ENCODE peak calls at places on chromosomes 3 and 15, in six cellular contexts. Y is colonic mucosa, H is right lobe of liver, W is body of pancreas, V is sigmoid colon, P is tibial artery. F is an unnamed sample.

GRCh38 chr3:141738636-141739363 is 702 bp downstream of the RNF7 start:
- DNase-seq in Y (peak; percentile 81), H (no peak), W (no peak), V (no peak), P (no peak), F (no peak)

GRCh38 chr3:4416961-4417360 is 50.1 kb downstream of the SUMF1 start:
- DNase-seq in Y (no peak), H (no peak), W (no peak), V (no peak), P (peak; percentile 97), F (peak; percentile 43)

GRCh38 chr3:4722103-4722502 is 229.0 kb downstream of the ITPR1 start:
- DNase-seq in Y (peak; percentile 62), H (peak; percentile 73), W (peak; percentile 73), V (no peak), P (no peak), F (no peak)

GRCh38 chr3:188370081-188370830 is 216.3 kb downstream of the LPP start:
- DNase-seq in Y (no peak), H (no peak), W (no peak), V (no peak), P (no peak), F (no peak)

GRCh38 chr3:13565581-13566461 is 16.9 kb downstream of the FBLN2 start:
- DNase-seq in Y (no peak), H (peak; percentile 28), W (no peak), V (no peak), P (no peak), F (no peak)

GRCh38 chr3:150335631-150336030 is 72.5 kb upstream of the TSC22D2 start:
- DNase-seq in Y (no peak), H (no peak), W (no peak), V (no peak), P (no peak), F (no peak)

GRCh38 chr3:65669163-65669875 is 369.4 kb downstream of the MAGI1 start:
- DNase-seq in Y (no peak), H (no peak), W (no peak), V (no peak), P (no peak), F (no peak)

GRCh38 chr3:124688580-124689454 is 41.4 kb upstream of the UMPS start:
- DNase-seq in Y (peak; percentile 87), H (peak; percentile 81), W (peak; percentile 90), V (peak; percentile 83), P (peak; percentile 78), F (peak; percentile 64)

GRCh38 chr3:38368238-38368637 is 21.7 kb downstream of the XYLB start:
- DNase-seq in Y (no peak), H (no peak), W (no peak), V (no peak), P (no peak), F (no peak)

GRCh38 chr3:125470671-125471070 is 49.3 kb downstream of the SNX4 start:
- DNase-seq in Y (no peak), H (no peak), W (no peak), V (no peak), P (no peak), F (no peak)

GRCh38 chr3:96331341-96331740 is 483.1 kb upstream of the EPHA6 start:
- DNase-seq in Y (no peak), H (no peak), W (no peak), V (no peak), P (no peak), F (no peak)

GRCh38 chr3:102142379-102143058 is 292.3 kb upstream of the ZPLD1 start:
- DNase-seq in Y (no peak), H (no peak), W (no peak), V (no peak), P (no peak), F (no peak)

GRCh38 chr15:78842519-78842918 is 30.2 kb upstream of the MORF4L1 start:
- DNase-seq in Y (no peak), H (no peak), W (no peak), V (no peak), P (no peak), F (no peak)

GRCh38 chr3:42176635-42177034 is 85.5 kb downstream of the TRAK1 start:
- DNase-seq in Y (no peak), H (no peak), W (no peak), V (no peak), P (no peak), F (no peak)

GRCh38 chr3:54951405-54951804 is 23.5 kb upstream of the LRTM1 start:
- DNase-seq in Y (peak; percentile 56), H (no peak), W (peak; percentile 37), V (peak; percentile 90), P (peak; percentile 76), F (peak; percentile 73)

GRCh38 chr3:118938183-118938961 is 96.3 kb downstream of the IGSF11 start:
- DNase-seq in Y (no peak), H (no peak), W (no peak), V (no peak), P (no peak), F (no peak)

GRCh38 chr3:14875411-14876175 is 56.8 kb downstream of the FGD5 start:
- DNase-seq in Y (no peak), H (no peak), W (no peak), V (peak; percentile 44), P (peak; percentile 60), F (no peak)

GRCh38 chr3:14461748-14462324 is 59.4 kb downstream of the SLC6A6 start:
- DNase-seq in Y (peak; percentile 56), H (peak; percentile 74), W (peak; percentile 40), V (no peak), P (no peak), F (no peak)

GRCh38 chr3:145170101-145170500 is 990.9 kb downstream of the PLOD2 start:
- DNase-seq in Y (no peak), H (no peak), W (no peak), V (no peak), P (no peak), F (no peak)

GRCh38 chr3:172201136-172201989 is 162.0 kb downstream of the FNDC3B start:
- DNase-seq in Y (peak; percentile 73), H (peak; percentile 74), W (peak; percentile 68), V (peak; percentile 89), P (peak; percentile 85), F (peak; percentile 75)

GRCh38 chr15:77528968-77529319 is 103.8 kb downstream of the LINGO1 start:
- DNase-seq in Y (no peak), H (peak; percentile 25), W (no peak), V (peak; percentile 41), P (peak; percentile 55), F (no peak)

GRCh38 chr15:47184003-47184404 is 533.3 kb upstream of the SEMA6D start:
- DNase-seq in Y (no peak), H (peak; percentile 61), W (peak; percentile 25), V (no peak), P (no peak), F (no peak)

GRCh38 chr3:87318609-87319008 is 42.2 kb upstream of the POU1F1 start:
- DNase-seq in Y (no peak), H (no peak), W (no peak), V (no peak), P (no peak), F (no peak)

GRCh38 chr15:65773386-65774111 is 18.5 kb downstream of the DENND4A start:
- DNase-seq in Y (peak; percentile 47), H (no peak), W (no peak), V (no peak), P (no peak), F (no peak)

GRCh38 chr15:80071652-80072051 is 12.2 kb downstream of the ZFAND6 start:
- DNase-seq in Y (no peak), H (no peak), W (no peak), V (no peak), P (no peak), F (no peak)

GRCh38 chr15:44034933-44035624 is 160.0 kb downstream of the FRMD5 start:
- DNase-seq in Y (no peak), H (no peak), W (no peak), V (no peak), P (no peak), F (no peak)

GRCh38 chr3:165211749-165212148 is 15.6 kb upstream of the SLITRK3 start:
- DNase-seq in Y (no peak), H (peak; percentile 70), W (no peak), V (no peak), P (no peak), F (no peak)

GRCh38 chr15:74427607-74428441 is 5.9 kb downstream of the SEMA7A start:
- DNase-seq in Y (no peak), H (no peak), W (no peak), V (no peak), P (no peak), F (no peak)

GRCh38 chr15:74426404-74427281 is 7.1 kb downstream of the SEMA7A start:
- DNase-seq in Y (no peak), H (no peak), W (no peak), V (no peak), P (no peak), F (no peak)

GRCh38 chr15:74424901-74425528 is 8.7 kb downstream of the SEMA7A start:
- DNase-seq in Y (no peak), H (no peak), W (no peak), V (no peak), P (no peak), F (no peak)

GRCh38 chr15:74423443-74424257 is 10.1 kb downstream of the SEMA7A start:
- DNase-seq in Y (no peak), H (no peak), W (no peak), V (no peak), P (no peak), F (no peak)

GRCh38 chr15:74425634-74426033 is 8.1 kb downstream of the SEMA7A start:
- DNase-seq in Y (no peak), H (no peak), W (no peak), V (no peak), P (no peak), F (no peak)
- H3K4me1 ChIP-seq in Y (no peaks in the 10 kb centered on the region), H (no peaks in the 10 kb centered on the region), W (no peaks in the 10 kb centered on the region), V (no peaks in the 10 kb centered on the region), P (no peaks in the 10 kb centered on the region), F (peaks cover 18% of the 10 kb centered on the region)

GRCh38 chr3:28615071-28615470 is 266.4 kb upstream of the AZI2 start:
- DNase-seq in Y (no peak), H (no peak), W (no peak), V (no peak), P (no peak), F (no peak)
- TF ChIP-seq CTCF in Y (no peak), H (no peak), W (no peak), V (no peak), P (no peak), F (no peak)

GRCh38 chr15:98859149-98859548 is 148.4 kb downstream of the PGPEP1L start:
- DNase-seq in Y (no peak), H (no peak), W (no peak), V (no peak), P (no peak), F (no peak)
- H3K4me1 ChIP-seq in Y (peaks cover 4% of the 10 kb centered on the region), H (no peaks in the 10 kb centered on the region), W (peaks cover 57% of the 10 kb centered on the region), V (peaks cover 81% of the 10 kb centered on the region), P (peaks cover 71% of the 10 kb centered on the region), F (no peaks in the 10 kb centered on the region)

GRCh38 chr3:45655906-45656305 is 33.3 kb upstream of the SACM1L start:
- DNase-seq in Y (no peak), H (no peak), W (no peak), V (no peak), P (no peak), F (no peak)

GRCh38 chr3:45653205-45653604 is 36.0 kb upstream of the SACM1L start:
- DNase-seq in Y (no peak), H (no peak), W (no peak), V (no peak), P (peak; percentile 60), F (no peak)

GRCh38 chr3:45657853-45658252 is 31.3 kb upstream of the SACM1L start:
- DNase-seq in Y (no peak), H (no peak), W (no peak), V (no peak), P (no peak), F (no peak)

GRCh38 chr3:45656575-45657363 is 32.4 kb upstream of the SACM1L start:
- DNase-seq in Y (peak; percentile 92), H (peak; percentile 94), W (peak; percentile 89), V (peak; percentile 96), P (peak; percentile 94), F (peak; percentile 93)

GRCh38 chr3:45654344-45654934 is 34.8 kb upstream of the SACM1L start:
- DNase-seq in Y (no peak), H (no peak), W (no peak), V (no peak), P (peak; percentile 72), F (no peak)
- TF ChIP-seq CTCF in Y (no peak), H (peak; percentile 5), W (no peak), V (no peak), P (no peak), F (no peak)